ENCODE peak calls at places on chromosomes 6 and 20, in four cellular contexts. H is K562, G is H1, D is GM12878. I is an unnamed sample.
A peak's percentile ranks its signal among the peaks of the same experiment; 100 is the strongest.

GRCh38 chr6:41687501-41688175 is 47.8 kb downstream of the TFEB start:
- DNase-seq in G (peak; percentile 62), D (no peak), H (no peak), I (no peak)

GRCh38 chr6:11978169-11978987 is 33.7 kb upstream of the HIVEP1 start:
- DNase-seq in G (no peak), D (peak; percentile 20), H (no peak), I (no peak)

GRCh38 chr20:58640446-58640845 is 10.6 kb upstream of the STX16 start:
- DNase-seq in H (peak; percentile 38), D (no peak), G (no peak), I (no peak)

GRCh38 chr6:1792989-1793388 is 183.3 kb downstream of the FOXC1 start:
- DNase-seq in D (no peak), G (no peak), H (peak; percentile 31), I (peak; percentile 26)

GRCh38 chr6:160398674-160399271 is 50.6 kb downstream of the SLC22A3 start:
- DNase-seq in H (no peak), G (no peak), D (peak; percentile 24), I (no peak)

GRCh38 chr20:60048634-60049578 is 90.7 kb downstream of the CDH26 start:
- DNase-seq in D (no peak), H (peak; percentile 72), G (no peak), I (no peak)

GRCh38 chr6:139250296-139251274 is 41.2 kb downstream of the TXLNB start:
- DNase-seq in G (peak; percentile 56), H (peak; percentile 61), D (no peak), I (peak; percentile 55)

GRCh38 chr6:162621246-162621645 is 106.3 kb downstream of the PRKN start:
- DNase-seq in G (no peak), H (no peak), D (no peak), I (peak; percentile 48)

GRCh38 chr20:35443003-35443402 is 5.0 kb upstream of the GDF5 start:
- DNase-seq in H (no peak), G (no peak), D (no peak), I (no peak)

GRCh38 chr6:80376411-80376810 is 269.9 kb downstream of the BCKDHB start:
- DNase-seq in G (no peak), H (no peak), D (no peak), I (no peak)

GRCh38 chr6:170192905-170193304 is 98.0 kb downstream of the DLL1 start:
- DNase-seq in D (no peak), G (no peak), H (no peak), I (no peak)

GRCh38 chr20:19539191-19539590 is 218.9 kb upstream of the RIN2 start:
- DNase-seq in H (no peak), D (no peak), G (no peak), I (no peak)

GRCh38 chr20:19543114-19543513 is 214.9 kb upstream of the RIN2 start:
- DNase-seq in H (no peak), G (no peak), D (no peak), I (no peak)

GRCh38 chr20:19544684-19545083 is 213.4 kb upstream of the RIN2 start:
- DNase-seq in H (no peak), D (no peak), G (no peak), I (no peak)

DNA sequence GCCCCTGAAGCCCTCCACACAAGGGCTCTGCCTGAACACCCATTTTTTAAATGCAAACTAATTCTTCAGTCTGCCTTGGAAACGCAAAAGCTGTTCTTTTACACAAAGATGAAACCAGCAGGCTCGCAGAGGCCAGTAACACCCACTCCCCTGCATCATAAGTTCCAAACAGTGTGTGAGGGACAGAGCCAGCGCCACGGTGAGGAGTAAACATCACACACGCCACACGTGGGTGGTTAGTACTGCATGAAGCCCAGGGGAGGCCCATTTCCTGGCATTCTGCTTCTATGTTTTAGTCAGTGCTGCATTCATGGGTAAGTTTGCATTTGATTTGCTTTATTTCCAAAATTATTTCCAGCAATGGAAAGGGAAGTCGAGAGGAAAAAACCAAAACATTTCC is 217.7 kb upstream of the RIN2 start:
- DNase-seq in G (no peak), H (no peak), D (no peak), I (no peak)
- TF ChIP-seq CTCF in G (no peak), H (no peak), D (no peak), I (no peak)

DNA sequence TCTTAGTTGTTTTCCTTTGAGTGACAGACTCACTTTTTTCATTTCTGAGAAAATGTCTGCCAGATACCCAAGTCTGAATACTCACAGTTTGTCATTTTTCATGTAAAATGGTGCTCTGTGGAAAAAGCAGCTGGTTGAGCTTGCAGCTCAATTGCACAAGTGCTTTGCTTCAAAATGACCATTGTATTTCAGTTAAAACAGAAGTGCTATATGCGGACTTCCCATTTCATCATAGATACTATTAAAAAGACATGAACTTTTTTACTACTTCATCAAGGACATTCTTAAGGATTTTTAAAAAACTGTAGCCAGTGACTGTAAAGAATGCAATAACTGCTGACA is 61.5 kb downstream of the KCNS1 start:
- DNase-seq in H (no peak), G (no peak), D (no peak), I (no peak)
- TF ChIP-seq ZNF274 in H (no peak), G (no peak), D (no peak), I (no peak)

GRCh38 chr6:14478396-14479225 is 361.0 kb downstream of the CD83 start:
- DNase-seq in G (no peak), D (no peak), H (no peak), I (no peak)
- TF ChIP-seq EGR1 in G (no peak), D (no peak), H (no peak), I (no peak)

GRCh38 chr6:63764318-63764916 is 128.8 kb downstream of the PHF3 start:
- DNase-seq in D (peak; percentile 5), G (no peak), H (peak; percentile 14), I (peak; percentile 29)
- TF ChIP-seq CTCF in D (no peak), G (no peak), H (peak; percentile 70), I (peak; percentile 51)

DNA sequence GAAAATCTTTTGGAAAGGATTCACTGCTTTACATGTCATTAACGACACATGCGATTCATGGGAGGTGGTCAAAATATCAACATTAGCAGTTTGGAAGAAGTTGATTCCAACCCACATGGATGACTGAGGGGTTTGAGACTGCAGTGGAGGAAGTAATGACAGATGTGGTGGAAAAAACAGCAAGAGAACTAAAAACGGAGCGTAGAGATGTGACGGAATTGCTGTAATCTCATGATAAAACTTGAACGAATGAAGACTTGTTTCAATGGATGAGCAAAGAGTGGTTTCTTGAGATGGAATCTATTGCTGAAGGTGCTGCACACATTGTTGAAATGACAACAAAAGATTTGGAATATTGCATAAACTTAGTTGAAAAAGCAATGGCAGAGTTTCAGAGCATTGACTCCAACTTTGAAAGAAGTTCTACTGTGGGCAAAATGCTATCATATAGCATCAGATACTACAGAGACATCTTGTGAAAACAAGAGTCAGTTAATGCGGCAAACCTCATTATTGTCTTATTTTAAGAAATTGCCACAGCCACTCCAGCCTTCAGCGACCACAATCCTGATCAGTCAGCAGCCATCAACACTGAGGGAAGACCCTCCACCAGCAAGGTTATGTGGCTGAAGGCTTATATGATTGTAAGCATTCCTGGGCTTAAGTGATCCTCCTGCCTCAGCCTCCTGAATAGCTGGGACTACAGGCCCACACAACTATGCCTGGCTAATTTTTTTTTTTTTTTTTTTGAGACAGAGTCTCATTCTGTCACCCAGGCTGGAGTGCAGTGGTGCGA is 19.2 kb downstream of the SRSF3 start:
- DNase-seq in H (no peak), G (no peak), D (no peak), I (no peak)
- TF ChIP-seq ZNF274 in H (no peak), G (no peak), D (no peak), I (no peak)

DNA sequence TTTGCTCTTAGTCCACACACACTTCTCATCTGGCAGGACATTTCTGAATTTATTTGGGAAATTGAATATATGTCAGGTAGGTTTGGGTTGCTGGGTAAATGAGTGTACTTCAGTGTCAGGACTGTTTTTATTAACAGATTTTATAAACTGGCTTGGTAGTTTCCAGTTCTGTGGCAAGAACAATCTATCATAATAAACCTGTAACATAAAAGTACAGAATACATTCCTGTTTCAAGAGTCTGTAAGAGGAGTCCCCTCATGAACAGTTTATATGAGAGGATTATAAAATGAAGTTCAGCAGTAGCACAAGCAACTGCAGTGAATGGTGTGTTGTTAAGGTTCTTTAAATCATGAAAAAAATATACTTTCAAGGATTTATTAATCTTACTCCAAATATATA is 81.8 kb downstream of the LAMA2 start:
- DNase-seq in D (no peak), G (no peak), H (no peak), I (no peak)
- TF ChIP-seq EGR1 in D (no peak), G (no peak), H (no peak), I (no peak)

I was measured in HCT116.